ENCODE peak calls at places on chromosomes 1 and 21, in five cellular contexts. V, D, I, A and P are unnamed samples.

GRCh38 chr1:230983811-230984210 is 4.9 kb downstream of the ARV1 start:
- DNase-seq in V (no peak), A (no peak), D (no peak), I (no peak), P (no peak)

GRCh38 chr1:19220991-19221390 is 10.9 kb upstream of the UBR4 start:
- DNase-seq in D (peak), A (no peak), V (no peak), I (no peak), P (no peak)

GRCh38 chr1:2111674-2112035 is 61.4 kb downstream of the PRKCZ start:
- DNase-seq in V (no peak), A (no peak), I (no peak), D (no peak), P (no peak)

GRCh38 chr1:148372731-148373130 is 110.4 kb downstream of the PPIAL4G start:
- DNase-seq in D (peak), V (no peak), A (no peak), I (no peak), P (no peak)

GRCh38 chr1:155218854-155219591 is 10.5 kb downstream of the MTX1 start:
- DNase-seq in A (no peak), I (peak), D (peak), V (peak), P (peak)

GRCh38 chr1:201715801-201716741 is 112.9 kb upstream of the IPO9 start:
- DNase-seq in V (no peak), D (no peak), I (no peak), A (peak), P (no peak)

GRCh38 chr1:207244409-207244801 is 77.1 kb upstream of the CD55 start:
- DNase-seq in I (no peak), D (no peak), A (no peak), V (peak), P (no peak)

GRCh38 chr21:35616090-35616489 is 444.2 kb downstream of the SETD4 start:
- DNase-seq in A (no peak), I (no peak), D (peak), V (peak), P (no peak)

GRCh38 chr1:119613769-119614358 is 34.2 kb downstream of the ZNF697 start:
- DNase-seq in A (peak), V (peak), D (peak), I (peak), P (peak)

GRCh38 chr21:32861871-32862270 is 90.3 kb upstream of the PAXBP1 start:
- DNase-seq in V (no peak), D (no peak), A (no peak), I (no peak), P (no peak)

GRCh38 chr21:29943885-29944284 is 4.1 kb upstream of the GRIK1 start:
- DNase-seq in D (no peak), A (no peak), I (no peak), V (no peak), P (peak)

GRCh38 chr1:78737241-78737640 is 87.6 kb downstream of the IFI44 start:
- DNase-seq in A (no peak), V (no peak), D (no peak), I (no peak), P (no peak)

GRCh38 chr1:235127774-235128452 is 724 bp downstream of the TOMM20 start:
- DNase-seq in D (no peak), I (no peak), V (no peak), A (no peak), P (no peak)

GRCh38 chr1:228146761-228147693 is 2.7 kb upstream of the GJC2 start:
- DNase-seq in V (no peak), A (no peak), D (no peak), I (no peak), P (peak)

GRCh38 chr1:81846630-81847029 is 45.9 kb downstream of the ADGRL2 start:
- DNase-seq in I (no peak), D (no peak), A (no peak), V (no peak), P (no peak)

GRCh38 chr1:113804421-113805255 is 7.6 kb downstream of the RSBN1 start:
- DNase-seq in V (peak), I (peak), A (no peak), D (peak), P (peak)

DNA sequence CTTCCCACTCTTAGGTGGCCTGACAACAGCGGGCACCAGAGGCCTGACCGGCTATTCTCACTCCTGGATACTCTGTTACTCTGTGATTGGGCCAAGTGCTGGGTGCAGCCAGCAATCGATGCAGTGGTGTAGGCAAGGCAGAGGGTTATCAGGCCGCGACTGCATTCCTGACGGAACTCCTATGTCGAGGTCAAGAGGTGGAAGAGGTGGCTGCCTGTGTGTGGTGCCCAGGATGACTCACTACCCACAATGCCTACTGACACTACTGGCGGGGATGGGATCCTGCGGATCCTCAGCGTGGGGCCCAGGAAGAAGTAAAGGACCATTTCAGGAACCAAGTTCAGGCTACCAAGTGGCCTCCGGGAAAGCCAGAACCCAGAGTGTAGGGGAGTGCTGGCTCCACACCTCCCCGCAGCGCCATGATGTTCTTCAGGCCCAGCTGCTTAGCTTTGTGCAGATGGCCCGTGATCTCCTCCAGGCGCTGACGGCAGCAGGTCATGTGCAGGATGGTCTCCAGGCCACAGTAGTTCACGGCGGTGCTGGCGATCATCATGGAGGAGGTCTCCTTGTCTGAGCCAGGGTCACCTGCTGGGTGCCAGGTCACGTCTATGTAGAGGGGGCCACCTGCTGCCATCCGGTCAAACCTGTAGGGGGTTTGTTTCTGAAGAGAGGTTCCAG is 4.9 kb downstream of the MTHFR start:
- DNase-seq in V (no peak), D (no peak), A (no peak), I (peak), P (no peak)
- TF ChIP-seq RCOR1 in V (no peak), D (no peak), A (no peak), I (no peak), P (no peak)

GRCh38 chr1:43878440-43878839 is 55.2 kb upstream of the ARTN start:
- DNase-seq in D (no peak), I (no peak), V (no peak), A (no peak), P (no peak)
- TF ChIP-seq RCOR1 in D (no peak), I (no peak), V (no peak), A (no peak), P (no peak)

DNA sequence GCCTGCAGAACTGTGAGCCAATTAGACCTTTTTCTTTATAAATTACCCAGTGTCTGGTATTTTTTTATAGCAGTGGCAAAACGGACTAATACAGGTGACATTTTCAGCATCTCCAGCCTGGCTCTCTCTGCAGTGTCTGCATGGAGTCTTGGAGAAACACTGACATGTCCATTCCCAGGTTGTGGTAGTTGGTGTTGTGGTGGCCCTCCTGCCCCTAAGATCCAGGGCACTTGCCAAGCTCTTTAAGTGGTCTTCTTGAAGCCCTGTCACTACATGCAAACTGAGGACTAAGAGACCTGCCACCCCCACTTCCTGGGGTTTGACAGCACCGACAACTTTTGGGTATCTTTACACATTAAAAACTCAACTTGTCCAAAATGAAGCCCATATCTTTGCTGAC is 419.4 kb downstream of the NPHP4 start:
- DNase-seq in A (no peak), V (no peak), I (no peak), D (no peak), P (no peak)
- TF ChIP-seq RCOR1 in A (no peak), V (no peak), I (no peak), D (no peak), P (no peak)

GRCh38 chr1:99726407-99726806 is 40.0 kb downstream of the FRRS1 start:
- DNase-seq in D (no peak), A (no peak), I (no peak), V (no peak), P (no peak)

GRCh38 chr1:99725996-99726395 is 40.4 kb downstream of the FRRS1 start:
- DNase-seq in V (no peak), A (no peak), I (no peak), D (no peak), P (no peak)

GRCh38 chr1:99728494-99729235 is 37.8 kb downstream of the FRRS1 start:
- DNase-seq in I (peak), D (peak), V (peak), A (no peak), P (peak)

GRCh38 chr1:99727575-99728190 is 38.8 kb downstream of the FRRS1 start:
- DNase-seq in D (peak), A (no peak), V (no peak), I (no peak), P (no peak)

DNA sequence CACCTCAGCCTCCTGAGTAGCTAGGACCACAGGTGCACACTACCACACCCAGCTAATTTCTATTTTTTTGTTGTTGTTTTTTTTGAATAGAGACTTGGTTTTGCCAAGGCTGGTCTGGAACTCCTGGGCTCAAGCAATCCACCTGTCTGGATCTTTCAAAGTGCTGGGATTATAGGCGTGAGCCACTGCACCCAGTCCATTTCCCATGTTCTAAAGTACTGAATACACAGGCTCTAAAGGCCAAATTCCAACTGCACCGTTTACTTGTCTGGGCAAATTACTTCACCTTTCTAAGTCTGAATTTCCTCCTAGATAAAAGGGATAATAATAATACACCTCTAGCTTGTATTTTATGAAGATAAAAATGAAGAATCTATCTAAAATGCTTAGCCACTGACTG is 39.6 kb downstream of the FRRS1 start:
- DNase-seq in D (no peak), V (no peak), I (no peak), A (no peak), P (no peak)
- TF ChIP-seq RCOR1 in D (no peak), V (no peak), I (no peak), A (no peak), P (no peak)